ENCODE peak calls at places on chromosomes 13 and 19, in seven cellular contexts. Z, E, Q, G, Y, J and A are unnamed samples.

GRCh38 chr19:13103961-13104847 is 1.5 kb upstream of the LYL1 start:
- DNase-seq in G (no peak), Z (no peak), J (peak), E (peak), Q (peak), Y (peak), A (peak)

GRCh38 chr13:41034382-41034781 is 15.3 kb upstream of the ELF1 start:
- DNase-seq in Y (no peak), J (no peak), Q (no peak), Z (no peak), E (no peak), G (no peak), A (no peak)

GRCh38 chr19:19026299-19026971 is 6.9 kb downstream of the SUGP2 start:
- DNase-seq in Y (peak), Q (no peak), E (no peak), Z (no peak), J (no peak), G (no peak), A (no peak)

GRCh38 chr13:64774915-64775314 is 2455.2 kb downstream of the PCDH9 start:
- DNase-seq in E (no peak), J (no peak), Y (no peak), G (no peak), Z (no peak), Q (no peak), A (no peak)

GRCh38 chr13:26707122-26708006 is 53.2 kb downstream of the GPR12 start:
- DNase-seq in Q (peak), J (no peak), Y (peak), Z (peak), E (peak), G (peak), A (peak)

GRCh38 chr19:34313188-34313587 is 51.8 kb upstream of the GPI start:
- DNase-seq in Y (no peak), Z (no peak), Q (no peak), G (peak), E (no peak), J (no peak), A (no peak)

GRCh38 chr19:39916851-39917396 is 17.5 kb downstream of the FCGBP start:
- DNase-seq in Q (no peak), J (no peak), E (no peak), Z (no peak), G (no peak), Y (no peak), A (no peak)

GRCh38 chr19:47713046-47714021 is at the start of gene EHD2:
- DNase-seq in Q (peak), Y (no peak), E (peak), G (peak), J (peak), Z (peak), A (peak)

GRCh38 chr19:12628040-12629022 is 17.6 kb downstream of the ZNF791 start:
- DNase-seq in Q (no peak), J (no peak), G (no peak), E (no peak), Z (no peak), Y (no peak), A (no peak)

GRCh38 chr19:19202707-19203011 is 555 bp downstream of the NR2C2AP start:
- DNase-seq in Q (no peak), Y (no peak), G (no peak), Z (no peak), E (no peak), J (no peak), A (no peak)

GRCh38 chr19:54035215-54036178 is 28.2 kb downstream of the VSTM1 start:
- DNase-seq in J (no peak), Z (no peak), G (peak), Y (no peak), Q (no peak), E (no peak), A (peak)

GRCh38 chr19:43555185-43555770 is 20.0 kb downstream of the XRCC1 start:
- DNase-seq in Z (no peak), Y (peak), Q (peak), G (peak), J (peak), E (peak), A (peak)

GRCh38 chr13:52806029-52806428 is 42.4 kb downstream of the PCDH8 start:
- DNase-seq in Y (no peak), E (no peak), Z (no peak), Q (no peak), J (no peak), G (no peak), A (no peak)

GRCh38 chr19:13127051-13127450 is 9.0 kb downstream of the NACC1 start:
- DNase-seq in E (no peak), G (no peak), Y (no peak), Z (no peak), J (no peak), Q (no peak), A (no peak)

GRCh38 chr13:42707596-42707995 is 73.8 kb upstream of the FAM216B start:
- DNase-seq in Z (no peak), G (peak), Q (no peak), Y (no peak), E (no peak), J (no peak), A (no peak)

GRCh38 chr19:28972144-28972543 is 240.8 kb downstream of the UQCRFS1 start:
- DNase-seq in Y (no peak), J (no peak), Z (no peak), E (peak), G (no peak), Q (no peak), A (no peak)

GRCh38 chr19:51097166-51097736 is 11.0 kb downstream of the CTU1 start:
- DNase-seq in G (peak), Q (peak), Z (no peak), J (peak), Y (peak), E (peak), A (peak)

GRCh38 chr13:113157206-113157928 is 1.1 kb upstream of the PROZ start:
- DNase-seq in E (no peak), Q (no peak), Y (no peak), J (no peak), G (no peak), Z (no peak), A (no peak)

GRCh38 chr19:45767881-45768643 is 990 bp downstream of the SIX5 start:
- DNase-seq in Y (no peak), Q (no peak), Z (peak), J (no peak), E (peak), G (peak), A (peak)

GRCh38 chr13:74732736-74733135 is 598.5 kb upstream of the KLF12 start:
- DNase-seq in G (no peak), E (no peak), Y (no peak), J (no peak), Z (no peak), Q (no peak), A (no peak)

GRCh38 chr19:369876-370275 is 25.3 kb upstream of the MIER2 start:
- DNase-seq in E (no peak), J (no peak), G (no peak), Y (no peak), Q (no peak), Z (no peak), A (no peak)

GRCh38 chr13:70732611-70733010 is 624.4 kb upstream of the KLHL1 start:
- DNase-seq in Z (peak), E (no peak), G (no peak), J (no peak), Y (no peak), Q (no peak), A (no peak)

GRCh38 chr19:47190167-47190727 is 40.8 kb downstream of the BBC3 start:
- DNase-seq in Q (peak), G (peak), Z (no peak), J (no peak), E (peak), Y (peak), A (no peak)

GRCh38 chr13:112933649-112934048 is 35.4 kb upstream of the MCF2L start:
- DNase-seq in J (no peak), Q (no peak), Y (no peak), G (no peak), E (no peak), Z (no peak), A (no peak)

GRCh38 chr13:29454931-29455481 is 140.5 kb downstream of the SLC7A1 start:
- DNase-seq in E (no peak), Z (no peak), Y (no peak), Q (no peak), J (no peak), G (peak), A (no peak)

GRCh38 chr13:108786578-108787100 is 157.2 kb downstream of the MYO16 start:
- DNase-seq in J (no peak), E (no peak), Z (no peak), G (no peak), Y (no peak), Q (no peak), A (no peak)

GRCh38 chr13:36920612-36921185 is 661 bp upstream of the SMAD9 start:
- DNase-seq in Z (no peak), G (no peak), J (no peak), E (no peak), Q (no peak), Y (no peak), A (no peak)

GRCh38 chr19:3544054-3544376 is 5.0 kb downstream of the TEKTIP1 start:
- DNase-seq in E (no peak), J (no peak), Z (no peak), Y (no peak), Q (no peak), G (no peak), A (no peak)

GRCh38 chr13:32585625-32586021 is 629 bp upstream of the PDS5B start:
- DNase-seq in J (no peak), Z (no peak), Y (no peak), Q (no peak), E (peak), G (peak), A (no peak)

GRCh38 chr19:51821511-51821910 is 26.6 kb downstream of the FPR3 start:
- DNase-seq in Q (no peak), G (no peak), Y (no peak), E (no peak), Z (no peak), J (no peak), A (no peak)

GRCh38 chr13:50730496-50731171 is 112.9 kb downstream of the DLEU7 start:
- DNase-seq in E (no peak), Y (no peak), Z (no peak), G (peak), Q (no peak), J (no peak), A (no peak)

GRCh38 chr19:58317481-58318072 is 9.2 kb upstream of the ZSCAN22 start:
- DNase-seq in Z (no peak), E (no peak), J (no peak), G (peak), Y (no peak), Q (peak), A (no peak)